ENCODE peak calls at places on chromosomes 12 and 14, in seven cellular contexts. L is mesothelial cell of epicardium; A is CD4-positive, alpha-beta T cell; Y is astrocyte of the cerebellum; N is B cell; W is RWPE1; F is astrocyte of the spinal cord. G is an unnamed sample.

GRCh38 chr14:21940887-21941855 is 267.6 kb upstream of the OR4E1 start:
- DNase-seq in L (no peak), A (peak), Y (no peak), N (no peak), W (peak), F (peak), G (peak)

GRCh38 chr14:68471964-68472508 is 320.8 kb downstream of the ZFP36L1 start:
- DNase-seq in L (no peak), A (no peak), Y (no peak), N (no peak), W (no peak), F (no peak), G (no peak)

GRCh38 chr14:77989441-77989891 is 180.7 kb upstream of the NRXN3 start:
- DNase-seq in L (no peak), A (no peak), Y (no peak), N (no peak), W (no peak), F (no peak), G (no peak)

GRCh38 chr14:20836668-20837338 is 34.2 kb upstream of the RNASE1 start:
- DNase-seq in L (no peak), A (no peak), Y (no peak), N (no peak), W (peak), F (no peak), G (peak)

GRCh38 chr12:86669010-86669409 is 412.8 kb upstream of the MGAT4C start:
- DNase-seq in L (no peak), A (no peak), Y (no peak), N (no peak), W (peak), F (no peak), G (no peak)

GRCh38 chr12:121789800-121790748 is 3.4 kb downstream of the RHOF start:
- DNase-seq in L (no peak), A (peak), Y (no peak), N (peak), W (no peak), F (no peak), G (peak)

GRCh38 chr14:58716706-58717105 is 78.9 kb downstream of the DACT1 start:
- DNase-seq in L (no peak), A (no peak), Y (no peak), N (no peak), W (no peak), F (no peak), G (no peak)

GRCh38 chr12:26833692-26834168 is 736 bp upstream of the ITPR2 start:
- DNase-seq in L (no peak), A (peak), Y (no peak), N (peak), W (peak), F (peak), G (no peak)

GRCh38 chr14:29868000-29868399 is 59.6 kb downstream of the PRKD1 start:
- DNase-seq in L (no peak), A (no peak), Y (no peak), N (no peak), W (no peak), F (peak), G (no peak)

GRCh38 chr14:99347561-99347960 is 75.6 kb upstream of the BCL11B start:
- DNase-seq in L (no peak), A (no peak), Y (no peak), N (no peak), W (no peak), F (no peak), G (no peak)

GRCh38 chr12:94304012-94304411 is 155.6 kb downstream of the PLXNC1 start:
- DNase-seq in L (no peak), A (no peak), Y (no peak), N (no peak), W (no peak), F (no peak), G (no peak)

GRCh38 chr14:104277416-104278213 is 139.2 kb downstream of the KIF26A start:
- DNase-seq in L (peak), A (no peak), Y (no peak), N (no peak), W (no peak), F (no peak), G (no peak)

GRCh38 chr12:132445884-132446471 is 44.0 kb upstream of the FBRSL1 start:
- DNase-seq in L (peak), A (no peak), Y (no peak), N (peak), W (peak), F (peak), G (no peak)

GRCh38 chr12:49189731-49190314 is 943 bp upstream of the TUBA1A start:
- DNase-seq in L (no peak), A (no peak), Y (no peak), N (no peak), W (no peak), F (peak), G (no peak)

GRCh38 chr14:101449114-101449513 is 112.2 kb upstream of the DIO3 start:
- DNase-seq in L (no peak), A (no peak), Y (no peak), N (no peak), W (no peak), F (no peak), G (no peak)

GRCh38 chr12:103632554-103633216 is 45.6 kb downstream of the STAB2 start:
- DNase-seq in L (peak), A (no peak), Y (no peak), N (peak), W (peak), F (peak), G (peak)

GRCh38 chr14:104580961-104581360 is 1.4 kb downstream of the C14orf180 start:
- DNase-seq in L (peak), A (no peak), Y (no peak), N (no peak), W (no peak), F (no peak), G (peak)

GRCh38 chr14:61322011-61322798 is 826 bp downstream of the PRKCH start:
- DNase-seq in L (peak), A (peak), Y (no peak), N (peak), W (peak), F (no peak), G (peak)

GRCh38 chr12:83823386-83824045 is 1089.1 kb downstream of the SLC6A15 start:
- DNase-seq in L (no peak), A (no peak), Y (no peak), N (peak), W (no peak), F (peak), G (peak)

GRCh38 chr14:96920023-96920422 is 122.8 kb downstream of the VRK1 start:
- DNase-seq in L (no peak), A (no peak), Y (no peak), N (no peak), W (no peak), F (no peak), G (peak)

GRCh38 chr12:48542300-48542928 is 17.0 kb downstream of the OR8S1 start:
- DNase-seq in L (no peak), A (peak), Y (no peak), N (peak), W (peak), F (no peak), G (peak)

GRCh38 chr14:58107947-58108552 is 44.0 kb downstream of the ARMH4 start:
- DNase-seq in L (no peak), A (no peak), Y (peak), N (peak), W (peak), F (peak), G (peak)

GRCh38 chr12:6202331-6202730 is 2.1 kb downstream of the CD9 start:
- DNase-seq in L (no peak), A (no peak), Y (no peak), N (no peak), W (no peak), F (no peak), G (no peak)

GRCh38 chr14:20493634-20494033 is 11.7 kb upstream of the RNASE10 start:
- DNase-seq in L (no peak), A (no peak), Y (no peak), N (peak), W (no peak), F (no peak), G (no peak)

GRCh38 chr14:64682173-64682710 is 22.0 kb upstream of the PLEKHG3 start:
- DNase-seq in L (no peak), A (no peak), Y (no peak), N (no peak), W (peak), F (peak), G (peak)
- TF ChIP-seq CTCF in L (no peak), A (no peak), Y (no peak), N (no peak), W (no peak), F (no peak), G (no peak)

DNA sequence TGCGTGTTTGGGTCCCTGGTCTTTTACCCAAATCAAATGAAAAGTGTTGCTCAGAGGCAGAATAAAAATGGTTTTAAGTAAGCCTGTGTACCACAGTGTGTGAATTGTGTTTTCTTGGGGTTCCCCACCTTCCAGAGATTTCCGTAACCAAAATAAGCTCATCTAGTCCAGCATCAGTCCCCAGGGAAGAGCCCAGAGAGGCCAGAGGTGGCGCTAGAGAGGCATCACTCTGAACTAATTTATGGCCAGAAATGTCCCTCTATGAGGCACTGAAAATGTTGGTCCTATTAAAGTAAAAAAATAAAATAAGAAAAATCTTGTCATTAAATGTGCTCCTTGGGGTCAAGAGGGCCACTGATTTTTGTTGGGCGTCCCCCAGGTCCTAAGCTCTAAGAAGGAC is 24.9 kb upstream of the PRKAB1 start:
- DNase-seq in L (no peak), A (no peak), Y (no peak), N (no peak), W (no peak), F (no peak), G (no peak)
- TF ChIP-seq CTCF in L (no peak), A (no peak), Y (peak), N (peak), W (no peak), F (peak), G (peak)

DNA sequence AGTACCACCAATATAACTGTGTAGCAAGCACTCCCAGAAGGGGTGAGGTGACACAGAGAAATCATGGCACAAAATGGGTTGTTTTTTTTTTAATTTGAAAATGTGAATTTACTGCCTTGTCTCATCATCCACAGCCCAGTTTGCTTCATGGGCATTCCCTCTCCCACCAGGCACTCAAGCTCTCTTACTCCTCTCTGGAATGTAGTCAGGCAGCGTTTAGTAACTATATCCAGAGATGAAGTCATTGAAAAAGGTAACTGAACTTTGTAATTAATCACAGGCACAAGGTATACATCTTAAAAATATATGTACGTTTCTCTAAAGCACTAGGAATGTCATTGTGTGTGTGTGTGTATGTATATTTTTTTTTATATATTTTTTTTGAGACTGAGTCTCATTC is 91.4 kb downstream of the FAR2 start:
- DNase-seq in L (no peak), A (no peak), Y (no peak), N (no peak), W (no peak), F (no peak), G (no peak)
- TF ChIP-seq CTCF in L (no peak), A (no peak), Y (no peak), N (no peak), W (no peak), F (no peak), G (no peak)

GRCh38 chr12:91361864-91362263 is 179.2 kb upstream of the DCN start:
- DNase-seq in L (no peak), A (no peak), Y (peak), N (peak), W (peak), F (peak), G (peak)
- TF ChIP-seq CTCF in L (peak), A (peak), Y (peak), N (peak), W (peak), F (peak), G (peak)

DNA sequence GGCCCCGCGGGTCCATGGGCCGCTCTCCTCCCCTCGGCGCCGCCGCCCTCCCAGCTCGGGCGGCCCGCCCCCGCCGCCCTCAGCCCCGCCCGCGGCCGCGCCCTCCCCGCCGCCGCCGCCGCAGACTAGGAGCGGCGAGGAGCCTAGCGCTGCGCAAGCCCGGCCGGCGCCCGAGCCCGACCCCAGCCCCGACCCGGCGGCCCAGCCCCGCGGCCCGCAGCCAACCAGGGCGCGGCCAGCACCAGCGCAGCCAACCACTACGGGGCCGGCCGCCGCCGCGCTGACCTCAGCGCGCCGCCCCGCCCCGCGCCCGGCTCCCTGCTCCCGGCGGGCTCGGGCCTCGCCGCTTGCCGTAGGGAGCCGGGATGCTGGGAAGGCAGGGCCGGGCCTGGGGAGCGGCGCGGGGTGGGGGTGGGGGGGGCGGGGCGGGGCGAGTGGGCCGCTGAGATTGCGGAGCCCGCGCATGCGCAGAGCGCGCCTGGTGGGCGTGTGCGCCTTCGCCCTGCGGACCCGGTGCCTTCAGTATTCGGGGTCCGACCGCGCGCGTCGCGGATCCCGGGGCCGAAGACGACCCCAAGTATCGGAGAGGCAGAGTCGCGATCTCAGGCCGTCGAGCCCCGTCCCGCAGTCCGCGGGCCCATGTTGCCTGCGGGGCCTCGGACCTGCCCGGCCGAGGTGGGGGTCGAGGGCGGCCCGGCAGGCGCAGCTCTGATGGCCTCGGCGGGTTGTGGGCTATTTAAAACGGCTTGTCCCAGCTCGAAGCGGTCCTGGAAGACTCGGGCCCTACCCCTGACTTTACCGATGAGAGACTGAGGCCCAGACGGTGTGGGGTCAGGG is at the start of gene CDC42BPB:
- DNase-seq in L (peak), A (peak), Y (peak), N (peak), W (peak), F (peak), G (peak)
- TF ChIP-seq CTCF in L (no peak), A (no peak), Y (no peak), N (no peak), W (no peak), F (no peak), G (no peak)